ENCODE peak calls at places on chromosomes 13 and 19, in six cellular contexts. C, G, Y, B, Q and A are unnamed samples.

GRCh38 chr13:98274921-98275487 is 97.9 kb upstream of the RNF113B start:
- DNase-seq in B (no peak), G (no peak), Y (no peak), Q (no peak), C (no peak), A (no peak)

GRCh38 chr19:58393725-58394033 is 1.8 kb upstream of the RNF225 start:
- DNase-seq in Y (no peak), G (no peak), B (no peak), Q (no peak), C (no peak), A (no peak)

GRCh38 chr19:10315335-10316214 is at the start of gene FDX2:
- DNase-seq in Y (peak; percentile 86), G (peak; percentile 92), B (peak; percentile 85), C (peak; percentile 95), Q (peak; percentile 90), A (peak; percentile 73)

GRCh38 chr13:94641432-94641941 is 39.8 kb downstream of the GPR180 start:
- DNase-seq in Q (no peak), G (no peak), C (no peak), Y (no peak), B (peak; percentile 56), A (no peak)

GRCh38 chr13:113252516-113252915 is 43.1 kb downstream of the CUL4A start:
- DNase-seq in G (no peak), Q (no peak), B (no peak), C (no peak), Y (no peak), A (no peak)

GRCh38 chr19:5936308-5936980 is 22.4 kb downstream of the CAPS start:
- DNase-seq in Q (no peak), B (no peak), C (no peak), Y (no peak), G (no peak), A (no peak)

GRCh38 chr13:90055121-90055520 is 1292.4 kb upstream of the MIR17HG start:
- DNase-seq in Q (no peak), C (no peak), G (no peak), B (peak; percentile 80), Y (no peak), A (no peak)

GRCh38 chr13:23549724-23550123 is 20.5 kb upstream of the TNFRSF19 start:
- DNase-seq in B (no peak), Y (no peak), Q (no peak), C (no peak), G (no peak), A (no peak)

GRCh38 chr19:54481326-54481930 is 8.3 kb upstream of the CDC42EP5 start:
- DNase-seq in C (no peak), Y (no peak), Q (no peak), G (peak; percentile 93), B (peak; percentile 32), A (no peak)

GRCh38 chr19:19361075-19361594 is 40.5 kb downstream of the MAU2 start:
- DNase-seq in Y (peak; percentile 85), C (peak; percentile 76), Q (peak; percentile 78), B (peak; percentile 61), G (peak; percentile 85), A (peak; percentile 76)

GRCh38 chr19:49335784-49336481 is 727 bp downstream of the CD37 start:
- DNase-seq in Q (no peak), B (no peak), Y (no peak), C (peak; percentile 37), G (no peak), A (no peak)

GRCh38 chr19:49337267-49338022 is 2.2 kb downstream of the CD37 start:
- DNase-seq in Y (no peak), Q (no peak), B (no peak), G (no peak), C (no peak), A (no peak)

GRCh38 chr19:49336482-49337266 is 1.5 kb downstream of the CD37 start:
- DNase-seq in G (no peak), Y (no peak), B (no peak), Q (no peak), C (peak; percentile 51), A (no peak)

GRCh38 chr19:49333426-49334288 is 1.5 kb upstream of the CD37 start:
- DNase-seq in Y (no peak), B (no peak), G (no peak), Q (no peak), C (peak; percentile 69), A (no peak)

DNA sequence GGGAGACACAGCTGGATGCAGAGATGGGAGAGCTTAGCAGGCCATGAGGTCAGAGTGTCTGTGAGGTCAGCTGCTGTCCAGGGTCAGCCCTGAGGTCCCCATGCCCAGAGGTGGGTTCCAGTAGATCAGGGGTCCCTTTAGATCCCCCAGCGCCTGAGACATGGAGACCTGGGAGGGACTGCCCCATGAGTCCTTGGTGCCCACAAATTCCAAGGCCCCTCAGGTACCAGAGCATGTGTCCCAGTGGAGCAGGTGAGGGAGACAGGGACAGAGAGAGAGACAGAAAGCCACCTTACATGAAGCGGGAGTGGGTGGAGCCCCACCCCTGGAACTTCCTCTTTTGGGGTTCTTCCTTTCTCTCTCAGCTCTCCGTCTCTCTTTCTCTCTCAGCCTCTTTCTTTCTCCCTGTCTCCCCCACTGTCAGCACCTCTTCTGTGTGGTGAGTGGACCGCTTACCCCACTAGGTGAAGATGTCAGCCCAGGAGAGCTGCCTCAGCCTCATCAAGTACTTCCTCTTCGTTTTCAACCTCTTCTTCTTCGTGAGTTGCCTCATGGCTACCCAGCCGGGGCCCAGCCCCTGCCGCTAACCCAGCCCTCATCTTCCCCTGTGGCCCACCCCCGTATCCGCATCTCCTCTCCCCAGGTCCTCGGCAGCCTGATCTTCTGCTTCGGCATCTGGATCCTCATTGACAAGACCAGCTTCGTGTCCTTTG is at the start of gene CD37:
- DNase-seq in B (no peak), Y (no peak), Q (no peak), G (no peak), C (peak; percentile 67), A (no peak)
- H3K4me3 ChIP-seq in B (no peak within 1 kb of the TSS), Y (peak within 1 kb of the TSS; percentile 41), Q (peak within 1 kb of the TSS; percentile 48), G (no peak within 1 kb of the TSS), C (peak within 1 kb of the TSS; percentile 46), A (peak within 1 kb of the TSS; percentile 27)

DNA sequence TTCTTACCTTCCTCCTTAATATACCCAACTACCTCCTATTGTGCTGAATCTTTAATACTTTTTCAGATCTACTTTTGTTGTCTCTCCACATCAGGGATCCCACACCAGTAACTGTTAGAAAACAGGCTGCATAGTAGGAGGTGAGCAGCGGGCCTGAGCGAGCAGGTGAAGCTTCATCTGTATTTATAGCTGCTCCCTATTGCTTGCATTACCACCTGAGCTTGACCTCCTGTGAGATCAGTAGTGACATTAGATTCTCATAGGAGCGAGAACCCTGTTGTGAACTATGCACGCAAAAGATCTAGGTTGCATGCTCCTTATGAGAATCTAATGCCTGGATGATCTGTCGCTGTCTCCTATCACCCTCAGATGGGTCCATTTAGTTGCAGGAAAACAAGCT is 279.8 kb downstream of the DIAPH3 start:
- DNase-seq in Q (no peak), G (no peak), C (no peak), Y (no peak), B (no peak), A (no peak)
- H3K27ac ChIP-seq in Q (no peak overlapping the region), G (no peak overlapping the region), C (no peak overlapping the region), Y (no peak overlapping the region), B (no peak overlapping the region), A (no peak overlapping the region)

GRCh38 chr13:51959773-51960172 is 51.5 kb downstream of the ATP7B start:
- DNase-seq in Y (no peak), B (no peak), Q (no peak), C (no peak), G (no peak), A (no peak)
- TF ChIP-seq CTCF in Y (no peak), B (no peak), Q (peak; percentile 11), C (no peak), G (no peak), A (no peak)

GRCh38 chr19:15399234-15399515 is 19.6 kb upstream of the AKAP8 start:
- DNase-seq in Y (no peak), G (no peak), B (no peak), Q (no peak), C (no peak), A (no peak)
- H3K4me3 ChIP-seq in Y (no peak overlapping the region), G (no peak overlapping the region), B (no peak overlapping the region), Q (no peak overlapping the region), C (no peak overlapping the region), A (no peak overlapping the region)

DNA sequence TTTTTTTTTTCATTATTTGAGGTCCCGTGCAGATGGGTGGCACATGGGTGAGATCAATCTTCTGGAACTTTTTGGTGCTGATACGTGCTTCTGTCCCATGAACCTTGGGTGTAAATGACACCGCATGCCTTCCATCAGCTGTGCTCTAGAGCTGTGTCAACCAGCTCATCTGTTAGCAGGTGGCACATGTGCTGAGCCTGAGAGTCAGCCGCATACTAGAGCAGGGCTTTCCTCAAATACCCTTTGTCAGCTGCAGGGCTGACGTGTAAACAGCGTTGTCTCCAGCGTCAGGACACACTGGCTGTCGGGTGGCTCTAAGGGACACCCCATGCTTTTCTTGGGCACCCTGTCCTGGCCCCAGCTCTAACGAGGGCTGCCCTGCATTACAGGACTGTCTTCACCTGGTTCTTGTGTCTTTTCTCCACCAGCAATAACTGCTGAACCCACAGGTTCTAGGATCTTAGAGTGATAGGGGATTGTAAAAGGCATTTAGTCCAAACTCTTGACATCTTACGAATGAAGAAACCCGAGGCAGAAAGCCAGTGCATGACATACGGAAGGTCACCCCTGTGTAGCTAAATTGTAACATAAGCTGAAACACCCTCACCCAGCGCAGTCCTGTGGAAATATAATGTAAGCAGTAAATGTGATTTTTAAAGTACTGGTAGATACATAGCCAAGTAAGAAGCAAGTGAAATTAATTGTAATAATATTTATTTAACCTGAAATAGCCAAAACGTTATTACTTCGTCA is 119.5 kb downstream of the LRCH1 start:
- DNase-seq in Y (no peak), C (no peak), B (no peak), Q (no peak), G (no peak), A (no peak)
- H3K27ac ChIP-seq in Y (no peak overlapping the region), C (no peak overlapping the region), B (no peak overlapping the region), Q (peak overlapping the region; percentile 66), G (no peak overlapping the region), A (no peak overlapping the region)